ENCODE peak calls at places on chromosome 14, in eight cellular contexts. One of them, this sample, is unnamed.
A peak's percentile ranks its signal among the peaks of the same experiment; 100 is the strongest.

GRCh38 chr14:100381386-100382105 is 58.4 kb downstream of the SLC25A47 start:
- DNase-seq in left lung: no peak
- DNase-seq in aorta: no peak
- DNase-seq in CD8-positive, alpha-beta T cell: no peak
- DNase-seq in cardiac muscle cell: no peak
- DNase-seq in prostate gland: no peak
- DNase-seq in CD8-positive, alpha-beta memory T cell: no peak
- DNase-seq in tibial nerve: no peak
- DNase-seq in this sample: no peak

GRCh38 chr14:30005114-30005698 is 77.6 kb upstream of the PRKD1 start:
- DNase-seq in tibial nerve: no peak
- DNase-seq in aorta: no peak
- DNase-seq in prostate gland: peak; percentile 12
- DNase-seq in CD8-positive, alpha-beta T cell: no peak
- DNase-seq in left lung: no peak
- DNase-seq in cardiac muscle cell: peak; percentile 86
- DNase-seq in CD8-positive, alpha-beta memory T cell: no peak
- DNase-seq in this sample: no peak

GRCh38 chr14:37988472-37988871 is 219.2 kb upstream of the SSTR1 start:
- DNase-seq in left lung: no peak
- DNase-seq in cardiac muscle cell: no peak
- DNase-seq in aorta: no peak
- DNase-seq in CD8-positive, alpha-beta T cell: no peak
- DNase-seq in prostate gland: no peak
- DNase-seq in CD8-positive, alpha-beta memory T cell: no peak
- DNase-seq in tibial nerve: no peak
- DNase-seq in this sample: no peak

GRCh38 chr14:101474563-101475467 is 86.5 kb upstream of the DIO3 start:
- DNase-seq in tibial nerve: no peak
- DNase-seq in CD8-positive, alpha-beta memory T cell: no peak
- DNase-seq in CD8-positive, alpha-beta T cell: no peak
- DNase-seq in left lung: peak; percentile 24
- DNase-seq in prostate gland: no peak
- DNase-seq in cardiac muscle cell: no peak
- DNase-seq in aorta: peak; percentile 60
- DNase-seq in this sample: no peak

GRCh38 chr14:58138719-58139482 is 13.1 kb downstream of the ARMH4 start:
- DNase-seq in CD8-positive, alpha-beta memory T cell: no peak
- DNase-seq in cardiac muscle cell: no peak
- DNase-seq in tibial nerve: no peak
- DNase-seq in aorta: no peak
- DNase-seq in CD8-positive, alpha-beta T cell: no peak
- DNase-seq in prostate gland: no peak
- DNase-seq in left lung: no peak
- DNase-seq in this sample: no peak

GRCh38 chr14:64147126-64147790 is 146.9 kb downstream of the ESR2 start:
- DNase-seq in left lung: no peak
- DNase-seq in CD8-positive, alpha-beta memory T cell: no peak
- DNase-seq in tibial nerve: no peak
- DNase-seq in cardiac muscle cell: peak; percentile 32
- DNase-seq in prostate gland: no peak
- DNase-seq in aorta: no peak
- DNase-seq in CD8-positive, alpha-beta T cell: no peak
- DNase-seq in this sample: no peak

GRCh38 chr14:50560929-50561280 is 960 bp downstream of the ATL1 start:
- DNase-seq in prostate gland: peak; percentile 85
- DNase-seq in tibial nerve: peak; percentile 81
- DNase-seq in left lung: peak; percentile 90
- DNase-seq in CD8-positive, alpha-beta T cell: peak; percentile 38
- DNase-seq in cardiac muscle cell: peak; percentile 70
- DNase-seq in aorta: peak; percentile 96
- DNase-seq in CD8-positive, alpha-beta memory T cell: peak; percentile 5
- DNase-seq in this sample: peak; percentile 79

GRCh38 chr14:54220122-54220691 is 176.6 kb upstream of the CDKN3 start:
- DNase-seq in prostate gland: no peak
- DNase-seq in CD8-positive, alpha-beta memory T cell: no peak
- DNase-seq in cardiac muscle cell: peak; percentile 55
- DNase-seq in left lung: no peak
- DNase-seq in CD8-positive, alpha-beta T cell: no peak
- DNase-seq in aorta: no peak
- DNase-seq in tibial nerve: no peak
- DNase-seq in this sample: no peak

GRCh38 chr14:74347096-74347794 is 1.0 kb upstream of the VRTN start:
- DNase-seq in prostate gland: no peak
- DNase-seq in aorta: no peak
- DNase-seq in cardiac muscle cell: no peak
- DNase-seq in left lung: no peak
- DNase-seq in tibial nerve: no peak
- DNase-seq in CD8-positive, alpha-beta memory T cell: no peak
- DNase-seq in CD8-positive, alpha-beta T cell: no peak
- DNase-seq in this sample: no peak

GRCh38 chr14:78278464-78278863 is 108.3 kb downstream of the NRXN3 start:
- DNase-seq in aorta: no peak
- DNase-seq in CD8-positive, alpha-beta memory T cell: no peak
- DNase-seq in prostate gland: no peak
- DNase-seq in CD8-positive, alpha-beta T cell: no peak
- DNase-seq in left lung: no peak
- DNase-seq in tibial nerve: no peak
- DNase-seq in cardiac muscle cell: no peak
- DNase-seq in this sample: no peak

GRCh38 chr14:54001189-54001878 is 44.7 kb upstream of the BMP4 start:
- DNase-seq in aorta: no peak
- DNase-seq in CD8-positive, alpha-beta T cell: no peak
- DNase-seq in tibial nerve: no peak
- DNase-seq in prostate gland: no peak
- DNase-seq in cardiac muscle cell: peak; percentile 19
- DNase-seq in CD8-positive, alpha-beta memory T cell: no peak
- DNase-seq in left lung: no peak
- DNase-seq in this sample: peak; percentile 7

GRCh38 chr14:70073924-70074566 is 114.7 kb downstream of the SLC8A3 start:
- DNase-seq in prostate gland: peak; percentile 58
- DNase-seq in CD8-positive, alpha-beta T cell: no peak
- DNase-seq in CD8-positive, alpha-beta memory T cell: no peak
- DNase-seq in aorta: no peak
- DNase-seq in cardiac muscle cell: peak; percentile 82
- DNase-seq in left lung: peak; percentile 58
- DNase-seq in tibial nerve: no peak
- DNase-seq in this sample: peak; percentile 84

GRCh38 chr14:81562818-81563217 is 29.2 kb upstream of the SEL1L start:
- DNase-seq in CD8-positive, alpha-beta T cell: no peak
- DNase-seq in aorta: no peak
- DNase-seq in CD8-positive, alpha-beta memory T cell: no peak
- DNase-seq in prostate gland: no peak
- DNase-seq in cardiac muscle cell: no peak
- DNase-seq in tibial nerve: no peak
- DNase-seq in left lung: no peak
- DNase-seq in this sample: no peak

GRCh38 chr14:74401504-74402241 is 24.3 kb downstream of the SYNDIG1L start:
- DNase-seq in cardiac muscle cell: no peak
- DNase-seq in aorta: no peak
- DNase-seq in CD8-positive, alpha-beta memory T cell: peak; percentile 56
- DNase-seq in CD8-positive, alpha-beta T cell: peak; percentile 83
- DNase-seq in prostate gland: no peak
- DNase-seq in tibial nerve: no peak
- DNase-seq in left lung: peak; percentile 50
- DNase-seq in this sample: no peak

GRCh38 chr14:21093769-21094681 is 4.4 kb downstream of the ZNF219 start:
- DNase-seq in prostate gland: no peak
- DNase-seq in CD8-positive, alpha-beta memory T cell: no peak
- DNase-seq in tibial nerve: no peak
- DNase-seq in CD8-positive, alpha-beta T cell: no peak
- DNase-seq in cardiac muscle cell: peak; percentile 16
- DNase-seq in left lung: no peak
- DNase-seq in aorta: no peak
- DNase-seq in this sample: no peak

GRCh38 chr14:32233292-32233691 is 30.2 kb upstream of the RNU6-8 start:
- DNase-seq in aorta: no peak
- DNase-seq in prostate gland: no peak
- DNase-seq in tibial nerve: no peak
- DNase-seq in left lung: no peak
- DNase-seq in CD8-positive, alpha-beta T cell: no peak
- DNase-seq in cardiac muscle cell: peak; percentile 28
- DNase-seq in CD8-positive, alpha-beta memory T cell: no peak
- DNase-seq in this sample: no peak

GRCh38 chr14:96177766-96178377 is 26.8 kb upstream of the BDKRB2 start:
- DNase-seq in tibial nerve: no peak
- DNase-seq in prostate gland: no peak
- DNase-seq in cardiac muscle cell: peak; percentile 52
- DNase-seq in aorta: no peak
- DNase-seq in CD8-positive, alpha-beta memory T cell: no peak
- DNase-seq in left lung: no peak
- DNase-seq in CD8-positive, alpha-beta T cell: no peak
- DNase-seq in this sample: no peak

GRCh38 chr14:92122761-92123160 is 992 bp downstream of the CPSF2 start:
- DNase-seq in prostate gland: no peak
- DNase-seq in cardiac muscle cell: no peak
- DNase-seq in tibial nerve: no peak
- DNase-seq in aorta: no peak
- DNase-seq in CD8-positive, alpha-beta T cell: no peak
- DNase-seq in left lung: no peak
- DNase-seq in CD8-positive, alpha-beta memory T cell: no peak
- DNase-seq in this sample: no peak

GRCh38 chr14:63922696-63923421 is 70.1 kb downstream of the SYNE2 start:
- DNase-seq in tibial nerve: no peak
- DNase-seq in cardiac muscle cell: peak; percentile 92
- DNase-seq in left lung: peak; percentile 52
- DNase-seq in prostate gland: peak; percentile 83
- DNase-seq in CD8-positive, alpha-beta memory T cell: no peak
- DNase-seq in CD8-positive, alpha-beta T cell: no peak
- DNase-seq in aorta: no peak
- DNase-seq in this sample: peak; percentile 45

GRCh38 chr14:46054526-46054925 is 597.1 kb downstream of the RPL10L start:
- DNase-seq in tibial nerve: no peak
- DNase-seq in left lung: no peak
- DNase-seq in CD8-positive, alpha-beta memory T cell: no peak
- DNase-seq in CD8-positive, alpha-beta T cell: no peak
- DNase-seq in cardiac muscle cell: peak; percentile 61
- DNase-seq in aorta: no peak
- DNase-seq in prostate gland: no peak
- DNase-seq in this sample: no peak

GRCh38 chr14:36655963-36656768 is 5.5 kb upstream of the PAX9 start:
- DNase-seq in CD8-positive, alpha-beta memory T cell: no peak
- DNase-seq in aorta: peak; percentile 76
- DNase-seq in prostate gland: no peak
- DNase-seq in cardiac muscle cell: no peak
- DNase-seq in CD8-positive, alpha-beta T cell: no peak
- DNase-seq in tibial nerve: no peak
- DNase-seq in left lung: no peak
- DNase-seq in this sample: peak; percentile 36

GRCh38 chr14:30906752-30907658 is 32.6 kb downstream of the COCH start:
- DNase-seq in prostate gland: no peak
- DNase-seq in tibial nerve: no peak
- DNase-seq in aorta: no peak
- DNase-seq in left lung: no peak
- DNase-seq in CD8-positive, alpha-beta memory T cell: no peak
- DNase-seq in cardiac muscle cell: peak; percentile 56
- DNase-seq in CD8-positive, alpha-beta T cell: no peak
- DNase-seq in this sample: no peak

GRCh38 chr14:101359221-101360044 is 201.9 kb upstream of the DIO3 start:
- DNase-seq in CD8-positive, alpha-beta memory T cell: no peak
- DNase-seq in prostate gland: peak; percentile 44
- DNase-seq in aorta: peak; percentile 75
- DNase-seq in cardiac muscle cell: no peak
- DNase-seq in tibial nerve: peak; percentile 54
- DNase-seq in CD8-positive, alpha-beta T cell: no peak
- DNase-seq in left lung: no peak
- DNase-seq in this sample: peak; percentile 26

GRCh38 chr14:99779751-99780150 is 13.5 kb upstream of the EML1 start:
- DNase-seq in prostate gland: no peak
- DNase-seq in CD8-positive, alpha-beta memory T cell: no peak
- DNase-seq in tibial nerve: no peak
- DNase-seq in cardiac muscle cell: no peak
- DNase-seq in aorta: no peak
- DNase-seq in left lung: no peak
- DNase-seq in CD8-positive, alpha-beta T cell: no peak
- DNase-seq in this sample: no peak

GRCh38 chr14:68349900-68350323 is 443.0 kb downstream of the ZFP36L1 start:
- DNase-seq in prostate gland: no peak
- DNase-seq in left lung: no peak
- DNase-seq in aorta: no peak
- DNase-seq in CD8-positive, alpha-beta memory T cell: no peak
- DNase-seq in cardiac muscle cell: peak; percentile 43
- DNase-seq in tibial nerve: no peak
- DNase-seq in CD8-positive, alpha-beta T cell: no peak
- DNase-seq in this sample: no peak
- H3K4me1 ChIP-seq in prostate gland: no peaks in the 10 kb centered on the region
- H3K4me1 ChIP-seq in left lung: no peaks in the 10 kb centered on the region
- H3K4me1 ChIP-seq in aorta: peaks cover 2% of the 10 kb centered on the region
- H3K4me1 ChIP-seq in CD8-positive, alpha-beta memory T cell: no peaks in the 10 kb centered on the region
- H3K4me1 ChIP-seq in cardiac muscle cell: no peaks in the 10 kb centered on the region
- H3K4me1 ChIP-seq in tibial nerve: peaks cover 4% of the 10 kb centered on the region
- H3K4me1 ChIP-seq in CD8-positive, alpha-beta T cell: no peaks in the 10 kb centered on the region
- H3K4me1 ChIP-seq in this sample: peaks cover 8% of the 10 kb centered on the region

DNA sequence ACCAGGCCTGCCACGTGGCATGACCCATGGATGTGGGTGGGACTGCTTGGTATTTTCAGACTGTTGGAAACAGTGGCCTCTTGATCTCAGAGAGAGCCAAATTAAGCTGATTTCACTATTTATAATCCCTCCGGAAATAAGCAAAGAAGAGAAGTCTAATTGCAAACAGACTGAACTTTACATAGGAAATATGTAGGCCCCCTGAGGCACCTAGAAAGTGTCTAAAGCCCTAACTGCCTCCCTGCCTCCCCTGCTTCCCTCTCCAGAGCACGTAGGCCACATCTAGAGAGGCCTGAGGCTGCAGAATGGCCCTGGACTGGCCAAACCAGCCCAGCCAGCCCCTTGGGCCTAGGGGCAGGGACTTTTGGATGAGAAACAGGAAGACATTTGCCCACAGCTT is 123.8 kb downstream of the ZFP36L1 start:
- DNase-seq in prostate gland: no peak
- DNase-seq in cardiac muscle cell: no peak
- DNase-seq in aorta: no peak
- DNase-seq in left lung: no peak
- DNase-seq in tibial nerve: no peak
- DNase-seq in CD8-positive, alpha-beta memory T cell: no peak
- DNase-seq in CD8-positive, alpha-beta T cell: no peak
- DNase-seq in this sample: peak; percentile 4
- H3K4me1 ChIP-seq in prostate gland: peaks cover 32% of the 10 kb centered on the region
- H3K4me1 ChIP-seq in cardiac muscle cell: peaks cover 58% of the 10 kb centered on the region
- H3K4me1 ChIP-seq in aorta: peaks cover 5% of the 10 kb centered on the region
- H3K4me1 ChIP-seq in left lung: peaks cover 27% of the 10 kb centered on the region
- H3K4me1 ChIP-seq in tibial nerve: peaks cover 31% of the 10 kb centered on the region
- H3K4me1 ChIP-seq in CD8-positive, alpha-beta memory T cell: peaks cover 10% of the 10 kb centered on the region
- H3K4me1 ChIP-seq in CD8-positive, alpha-beta T cell: peaks cover 13% of the 10 kb centered on the region
- H3K4me1 ChIP-seq in this sample: peaks cover 61% of the 10 kb centered on the region

GRCh38 chr14:60332869-60333268 is 83.8 kb downstream of the PPM1A start:
- DNase-seq in prostate gland: no peak
- DNase-seq in cardiac muscle cell: no peak
- DNase-seq in tibial nerve: no peak
- DNase-seq in left lung: no peak
- DNase-seq in aorta: no peak
- DNase-seq in CD8-positive, alpha-beta T cell: no peak
- DNase-seq in CD8-positive, alpha-beta memory T cell: no peak
- DNase-seq in this sample: no peak
- H3K4me1 ChIP-seq in prostate gland: no peaks in the 10 kb centered on the region
- H3K4me1 ChIP-seq in cardiac muscle cell: no peaks in the 10 kb centered on the region
- H3K4me1 ChIP-seq in tibial nerve: peaks cover 8% of the 10 kb centered on the region
- H3K4me1 ChIP-seq in left lung: peaks cover 3% of the 10 kb centered on the region
- H3K4me1 ChIP-seq in aorta: no peaks in the 10 kb centered on the region
- H3K4me1 ChIP-seq in CD8-positive, alpha-beta T cell: peaks cover 8% of the 10 kb centered on the region
- H3K4me1 ChIP-seq in CD8-positive, alpha-beta memory T cell: peaks cover 9% of the 10 kb centered on the region
- H3K4me1 ChIP-seq in this sample: peaks cover 9% of the 10 kb centered on the region

GRCh38 chr14:89384023-89384422 is 33.0 kb downstream of the FOXN3 start:
- DNase-seq in tibial nerve: no peak
- DNase-seq in prostate gland: no peak
- DNase-seq in CD8-positive, alpha-beta T cell: peak; percentile 40
- DNase-seq in CD8-positive, alpha-beta memory T cell: no peak
- DNase-seq in left lung: no peak
- DNase-seq in cardiac muscle cell: no peak
- DNase-seq in aorta: no peak
- DNase-seq in this sample: peak; percentile 31
- H3K4me1 ChIP-seq in tibial nerve: no peaks in the 10 kb centered on the region
- H3K4me1 ChIP-seq in prostate gland: peaks cover 6% of the 10 kb centered on the region
- H3K4me1 ChIP-seq in CD8-positive, alpha-beta T cell: peaks cover 6% of the 10 kb centered on the region
- H3K4me1 ChIP-seq in CD8-positive, alpha-beta memory T cell: peaks cover 9% of the 10 kb centered on the region
- H3K4me1 ChIP-seq in left lung: peaks cover 21% of the 10 kb centered on the region
- H3K4me1 ChIP-seq in cardiac muscle cell: peaks cover 6% of the 10 kb centered on the region
- H3K4me1 ChIP-seq in aorta: peaks cover 6% of the 10 kb centered on the region
- H3K4me1 ChIP-seq in this sample: peaks cover 18% of the 10 kb centered on the region

This sample was measured in body of pancreas.